ENCODE peak calls at places on chromosomes 4 and X, in four cellular contexts. C is transverse colon, K is body of pancreas, H is breast epithelium. Q is an unnamed sample. For H3K36me3, the result is how much of the 10 kb centered on the place peaks cover.

GRCh38 chr4:173152104-173152503 is 16.5 kb upstream of the GALNT7 start:
- DNase-seq in C (no peak), K (no peak), H (no peak), Q (no peak)

GRCh38 chrX:47311857-47312774 is 58.3 kb upstream of the ZNF157 start:
- DNase-seq in C (peak), H (no peak), K (peak), Q (peak)

GRCh38 chrX:133523094-133523493 is 107.8 kb upstream of the GPC4 start:
- DNase-seq in H (no peak), K (no peak), C (no peak), Q (no peak)

GRCh38 chr4:80133240-80133783 is 60.3 kb upstream of the ANTXR2 start:
- DNase-seq in C (no peak), H (no peak), K (no peak), Q (no peak)

GRCh38 chr4:128686032-128686465 is 123.5 kb upstream of the JADE1 start:
- DNase-seq in K (no peak), C (no peak), H (no peak), Q (no peak)

GRCh38 chr4:129213692-129214091 is 117.7 kb downstream of the C4orf33 start:
- DNase-seq in H (no peak), C (no peak), K (no peak), Q (no peak)

GRCh38 chrX:38803609-38804480 is 2.6 kb downstream of the MID1IP1 start:
- DNase-seq in C (peak), K (peak), H (peak), Q (peak)

GRCh38 chr4:64551125-64551524 is 141.9 kb upstream of the TECRL start:
- DNase-seq in C (no peak), K (no peak), H (no peak), Q (no peak)

GRCh38 chr4:120005091-120005490 is 61.6 kb downstream of the MAD2L1 start:
- DNase-seq in C (no peak), H (no peak), K (no peak), Q (no peak)

DNA sequence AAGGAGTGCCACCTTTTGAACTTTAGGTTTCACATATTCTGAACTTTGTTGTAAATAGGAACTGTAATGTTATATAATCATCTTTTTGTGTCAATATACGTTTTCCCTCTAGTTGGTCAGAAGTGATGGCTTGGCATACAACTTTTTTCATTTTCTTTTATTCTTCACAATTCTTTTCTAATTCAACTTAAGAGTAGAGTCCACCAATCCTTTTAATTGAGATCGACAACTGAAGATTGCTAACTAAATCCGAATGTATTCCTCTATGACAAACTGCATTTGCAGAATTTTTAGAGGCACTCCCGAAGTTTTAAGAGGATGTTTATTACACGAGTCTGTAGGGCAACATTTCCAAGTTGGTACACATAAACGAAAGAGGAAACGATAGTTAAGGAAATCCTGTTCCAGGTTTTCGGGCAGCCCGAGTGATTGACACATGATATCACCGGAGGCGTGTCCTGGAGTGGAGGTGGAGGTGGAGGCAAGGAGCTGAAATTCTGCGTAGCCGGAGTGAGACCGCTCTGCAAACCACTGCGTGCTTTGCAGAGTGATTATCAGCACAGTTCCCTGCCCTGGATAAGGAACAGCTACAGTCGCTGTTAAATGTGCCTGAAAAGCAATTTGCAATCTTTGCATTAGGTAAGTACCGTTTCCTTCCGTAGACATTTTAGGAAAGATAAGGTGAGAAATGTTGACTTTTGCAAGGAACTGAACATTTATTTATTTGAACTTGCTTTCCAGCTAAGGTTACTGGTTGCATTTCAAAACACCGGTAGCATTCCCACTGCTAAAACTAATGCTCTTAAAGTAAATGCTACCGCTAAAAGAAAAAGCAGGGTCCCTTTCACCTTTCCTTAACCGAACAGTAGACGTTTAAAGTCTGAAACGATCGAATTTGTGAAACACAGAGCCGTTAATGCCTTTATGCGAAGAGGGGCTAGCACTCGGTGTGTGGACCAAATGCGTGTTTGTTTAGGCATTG is at the start of gene SPRY1:
- DNase-seq in C (peak), K (peak), H (peak), Q (peak)
- TF ChIP-seq POLR2A in C (peak), K (peak), H (peak), Q (peak)

DNA sequence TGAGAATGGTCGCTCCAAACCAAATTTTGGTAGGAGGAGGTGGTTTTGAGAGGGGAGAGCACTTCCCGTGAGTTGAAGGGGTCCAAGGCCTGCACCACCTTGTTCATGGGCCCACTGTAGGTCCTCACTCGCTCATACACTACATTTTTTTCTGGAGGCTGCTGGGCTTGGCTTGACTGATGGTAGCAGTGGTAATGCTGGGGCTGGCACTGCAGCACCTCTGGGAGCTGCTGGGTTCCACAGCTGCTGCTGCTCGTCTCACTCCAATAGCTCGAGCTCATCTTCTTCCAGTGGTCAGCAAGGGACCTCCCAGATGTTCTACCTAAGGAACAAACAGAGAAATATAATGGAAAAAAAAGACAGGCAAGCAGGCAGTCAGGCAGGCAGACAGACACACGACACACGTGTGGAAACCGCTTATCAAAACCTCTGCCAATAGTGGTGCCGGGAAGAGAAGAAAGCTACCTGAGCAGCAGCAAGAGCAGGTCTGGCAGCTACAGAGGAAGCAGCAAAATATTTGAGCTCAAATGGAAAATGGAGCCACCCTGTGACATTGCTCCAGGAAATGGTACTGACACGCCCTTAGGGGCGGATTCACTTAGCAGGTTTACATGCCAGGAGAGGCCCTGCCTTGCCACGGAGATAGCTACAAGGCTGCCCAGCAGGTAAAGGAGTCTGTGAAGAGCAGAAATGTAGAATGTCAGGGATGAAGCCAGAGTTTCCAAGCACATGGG is at the start of gene POF1B:
- DNase-seq in H (peak), K (peak), C (peak), Q (no peak)
- H3K27ac ChIP-seq in H (no peak), K (peak), C (peak), Q (no peak)

GRCh38 chr4:6869944-6870343 is 39.7 kb upstream of the TBC1D14 start:
- DNase-seq in H (no peak), K (no peak), C (no peak), Q (no peak)

GRCh38 chr4:6876440-6876839 is 33.2 kb upstream of the TBC1D14 start:
- DNase-seq in K (no peak), C (no peak), H (no peak), Q (no peak)

GRCh38 chr4:6873792-6874461 is 35.7 kb upstream of the TBC1D14 start:
- DNase-seq in K (peak), H (peak), C (peak), Q (peak)

GRCh38 chr4:6875431-6875831 is 34.2 kb upstream of the TBC1D14 start:
- DNase-seq in K (no peak), H (no peak), C (no peak), Q (no peak)

GRCh38 chr4:6873291-6873690 is 36.3 kb upstream of the TBC1D14 start:
- DNase-seq in H (no peak), K (no peak), C (no peak), Q (no peak)
- H3K36me3 ChIP-seq in H (under half), K (under half), C (under half), Q (under half)

DNA sequence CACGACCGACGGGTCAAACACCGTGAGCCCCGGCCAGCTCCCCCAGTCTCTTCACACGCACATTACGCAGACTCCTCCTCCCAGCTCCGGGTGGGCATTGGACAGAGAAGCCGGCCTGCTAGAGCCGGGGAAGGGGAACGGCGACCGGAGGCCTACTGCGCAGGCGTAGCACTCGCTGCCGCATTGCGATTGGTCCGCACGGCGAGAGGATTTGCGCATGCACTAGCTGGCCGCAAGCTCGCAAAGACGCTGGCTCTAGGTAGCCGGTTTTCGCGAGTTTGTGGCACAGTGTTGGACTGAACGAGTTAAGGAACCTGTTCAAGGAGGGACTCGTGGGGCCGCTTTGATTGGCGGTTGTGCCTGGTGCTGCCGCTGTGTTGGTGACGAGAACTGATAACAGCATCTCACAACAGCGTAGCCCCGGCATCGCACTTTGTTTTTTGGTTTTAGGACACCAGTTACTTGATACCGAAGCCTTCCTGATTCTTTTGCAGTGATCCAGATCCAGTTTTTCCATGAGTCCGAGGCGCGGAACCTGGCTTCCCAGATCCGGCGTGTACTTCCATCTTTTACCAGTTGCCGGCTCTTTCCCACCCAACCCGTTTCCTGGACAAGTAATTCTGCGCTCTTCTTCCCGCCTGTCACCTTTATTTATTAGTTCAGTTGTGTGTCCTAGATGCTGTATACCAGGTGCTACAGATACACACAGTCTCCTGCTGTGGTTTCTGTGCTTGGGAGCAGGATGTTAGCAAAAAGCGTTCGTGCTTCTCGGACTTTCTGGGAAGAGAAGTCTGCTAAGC is at the start of gene AIFM1:
- DNase-seq in C (peak), H (peak), K (peak), Q (peak)
- TF ChIP-seq POLR2A in C (peak), H (no peak), K (peak), Q (no peak)

DNA sequence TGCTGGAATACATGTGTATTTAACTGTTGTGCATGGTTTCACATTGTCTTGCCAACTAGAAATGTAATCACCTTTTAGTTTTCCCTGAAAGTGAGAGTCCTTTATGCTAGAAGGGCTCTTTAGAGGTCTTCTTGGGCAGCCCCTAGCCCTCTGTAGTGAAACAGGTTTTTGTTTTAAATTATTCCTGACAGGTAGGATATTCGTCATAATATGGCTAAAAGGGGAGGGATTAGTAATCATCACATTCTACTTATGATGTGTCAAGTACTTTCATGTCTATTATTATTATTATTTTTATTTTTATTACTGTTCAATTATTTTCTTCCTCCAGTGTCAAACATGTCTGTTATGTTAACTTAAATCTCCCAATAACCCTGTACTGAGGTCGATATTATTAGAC is 35.5 kb downstream of the MSN start:
- DNase-seq in H (no peak), C (no peak), K (no peak), Q (no peak)
- H3K27ac ChIP-seq in H (peak), C (peak), K (no peak), Q (no peak)

GRCh38 chrX:136662976-136663375 is 15.0 kb downstream of the CD40LG start:
- DNase-seq in K (no peak), C (no peak), H (no peak), Q (no peak)

GRCh38 chrX:136662104-136662503 is 14.1 kb downstream of the CD40LG start:
- DNase-seq in K (no peak), H (no peak), C (no peak), Q (no peak)

GRCh38 chrX:136667446-136668168 is 19.6 kb downstream of the CD40LG start:
- DNase-seq in H (peak), K (no peak), C (no peak), Q (no peak)

GRCh38 chrX:136665258-136665900 is 17.4 kb downstream of the CD40LG start:
- DNase-seq in H (no peak), C (no peak), K (no peak), Q (no peak)

GRCh38 chrX:136666088-136666487 is 18.1 kb downstream of the CD40LG start:
- DNase-seq in K (no peak), C (no peak), H (no peak), Q (no peak)
- H3K36me3 ChIP-seq in K (under half), C (under half), H (under half), Q (under half)

GRCh38 chr4:189940178-189941004 is at the start of gene FRG1:
- DNase-seq in H (peak), C (peak), K (peak), Q (peak)
- TF ChIP-seq POLR2A in H (peak), C (peak), K (peak), Q (no peak)

GRCh38 chrX:68685722-68686683 is 38.5 kb downstream of the STARD8 start:
- DNase-seq in H (no peak), K (no peak), C (peak), Q (no peak)
- H3K27ac ChIP-seq in H (peak), K (no peak), C (peak), Q (no peak)

Q was measured in testis.